ENCODE peak calls at places on chromosome 2, in five cellular contexts. X is H9, V is mesenchymal stem cell, P is H1, U is trophoblast cell. M is an unnamed sample.

GRCh38 chr2:10058251-10059015 is 15.1 kb downstream of the KLF11 start:
- DNase-seq in P (no peak), U (no peak), X (no peak), V (no peak), M (no peak)

GRCh38 chr2:241410739-241411176 is 54.7 kb downstream of the FARP2 start:
- DNase-seq in V (peak), P (no peak), U (no peak), X (no peak), M (no peak)

GRCh38 chr2:85956647-85957039 is 67.9 kb upstream of the ST3GAL5 start:
- DNase-seq in X (no peak), P (no peak), U (no peak), V (no peak), M (no peak)

GRCh38 chr2:43127208-43127940 is 99.0 kb downstream of the ZFP36L2 start:
- DNase-seq in P (peak), V (no peak), X (peak), U (peak), M (no peak)

GRCh38 chr2:224241812-224242211 is 160.1 kb downstream of the FAM124B start:
- DNase-seq in U (no peak), P (no peak), V (no peak), X (no peak), M (no peak)

GRCh38 chr2:150609831-150610582 is 122.5 kb upstream of the RND3 start:
- DNase-seq in X (no peak), U (no peak), V (peak), P (no peak), M (no peak)

GRCh38 chr2:142544173-142544572 is 333.3 kb upstream of the KYNU start:
- DNase-seq in P (no peak), U (no peak), X (no peak), V (no peak), M (no peak)

GRCh38 chr2:241813080-241813805 is 4.2 kb downstream of the NEU4 start:
- DNase-seq in U (no peak), X (peak), P (no peak), V (no peak), M (no peak)

GRCh38 chr2:75548036-75548573 is 12.6 kb downstream of the EVA1A start:
- DNase-seq in U (peak), V (peak), X (no peak), P (no peak), M (no peak)

GRCh38 chr2:110853516-110853915 is 121.1 kb downstream of the ACOXL start:
- DNase-seq in U (peak), X (peak), P (no peak), V (peak), M (no peak)

GRCh38 chr2:18376936-18377335 is 183.5 kb downstream of the RDH14 start:
- DNase-seq in P (no peak), X (no peak), V (no peak), U (no peak), M (no peak)

GRCh38 chr2:65214843-65215242 is 12.8 kb upstream of the ACTR2 start:
- DNase-seq in X (no peak), P (no peak), U (no peak), V (no peak), M (no peak)

GRCh38 chr2:79368116-79368630 is 144.7 kb upstream of the CTNNA2 start:
- DNase-seq in U (no peak), V (no peak), P (no peak), X (no peak), M (no peak)

GRCh38 chr2:240030379-240031094 is at the start of gene OR6B2:
- DNase-seq in X (no peak), V (no peak), P (no peak), U (no peak), M (no peak)

GRCh38 chr2:159064446-159065301 is 96.2 kb downstream of the TANC1 start:
- DNase-seq in U (no peak), V (no peak), P (no peak), X (no peak), M (peak)

GRCh38 chr2:83587309-83587708 is 871.8 kb downstream of the SUCLG1 start:
- DNase-seq in X (no peak), P (no peak), V (no peak), U (no peak), M (no peak)

GRCh38 chr2:70258532-70258875 is 567 bp downstream of the PCYOX1 start:
- DNase-seq in U (peak), X (no peak), P (no peak), V (peak), M (peak)

GRCh38 chr2:31219131-31219969 is 2.0 kb upstream of the CAPN14 start:
- DNase-seq in P (no peak), U (peak), X (peak), V (peak), M (no peak)

GRCh38 chr2:37780097-37780676 is 108.7 kb upstream of the CDC42EP3 start:
- DNase-seq in U (no peak), X (no peak), P (no peak), V (peak), M (no peak)

GRCh38 chr2:70089220-70089945 is 2.1 kb downstream of the PCBP1 start:
- DNase-seq in P (no peak), X (peak), V (peak), U (peak), M (no peak)

GRCh38 chr2:179726461-179727180 is 134.8 kb downstream of the ZNF385B start:
- DNase-seq in U (peak), X (no peak), V (no peak), P (no peak), M (no peak)

GRCh38 chr2:46082531-46083485 is 214.4 kb upstream of the EPAS1 start:
- DNase-seq in P (no peak), U (peak), V (peak), X (no peak), M (no peak)

GRCh38 chr2:193276069-193276468 is 1081.3 kb upstream of the TMEFF2 start:
- DNase-seq in V (no peak), P (no peak), U (no peak), X (no peak), M (no peak)

GRCh38 chr2:155997538-155997937 is 335.0 kb downstream of the NR4A2 start:
- DNase-seq in U (peak), P (no peak), X (no peak), V (no peak), M (no peak)

GRCh38 chr2:72933646-72934151 is 16.4 kb downstream of the EMX1 start:
- DNase-seq in P (no peak), X (no peak), V (no peak), U (no peak), M (no peak)

GRCh38 chr2:100580474-100581264 is 17.9 kb downstream of the PDCL3 start:
- DNase-seq in X (no peak), P (no peak), V (no peak), U (no peak), M (no peak)

GRCh38 chr2:2271471-2271941 is 59.6 kb downstream of the MYT1L start:
- DNase-seq in V (no peak), U (no peak), X (no peak), P (no peak), M (no peak)

GRCh38 chr2:127185720-127186119 is 34.4 kb downstream of the CYP27C1 start:
- DNase-seq in V (no peak), P (no peak), X (no peak), U (no peak), M (no peak)

GRCh38 chr2:11833601-11834000 is 87.2 kb downstream of the LPIN1 start:
- DNase-seq in U (no peak), V (peak), X (no peak), P (no peak), M (no peak)

GRCh38 chr2:187826023-187826422 is 271.8 kb upstream of the TFPI start:
- DNase-seq in X (no peak), U (peak), V (no peak), P (no peak), M (no peak)

GRCh38 chr2:27217173-27218121 is at the start of gene CAD:
- DNase-seq in U (peak), X (peak), V (peak), P (peak), M (peak)

GRCh38 chr2:217707116-217707742 is 295.6 kb downstream of the TNS1 start:
- DNase-seq in U (peak), X (no peak), P (no peak), V (peak), M (no peak)

GRCh38 chr2:219571311-219572236 is at the start of gene OBSL1:
- DNase-seq in X (peak), U (peak), P (no peak), V (peak), M (peak)

GRCh38 chr2:219684721-219685689 is 57.6 kb downstream of the SLC4A3 start:
- DNase-seq in P (no peak), U (peak), X (peak), V (peak), M (no peak)

GRCh38 chr2:160301420-160301819 is 101.3 kb upstream of the ITGB6 start:
- DNase-seq in V (no peak), U (no peak), P (no peak), X (no peak), M (no peak)

GRCh38 chr2:74221091-74221490 is 22.7 kb downstream of the MTHFD2 start:
- DNase-seq in U (peak), P (no peak), V (no peak), X (no peak), M (no peak)

DNA sequence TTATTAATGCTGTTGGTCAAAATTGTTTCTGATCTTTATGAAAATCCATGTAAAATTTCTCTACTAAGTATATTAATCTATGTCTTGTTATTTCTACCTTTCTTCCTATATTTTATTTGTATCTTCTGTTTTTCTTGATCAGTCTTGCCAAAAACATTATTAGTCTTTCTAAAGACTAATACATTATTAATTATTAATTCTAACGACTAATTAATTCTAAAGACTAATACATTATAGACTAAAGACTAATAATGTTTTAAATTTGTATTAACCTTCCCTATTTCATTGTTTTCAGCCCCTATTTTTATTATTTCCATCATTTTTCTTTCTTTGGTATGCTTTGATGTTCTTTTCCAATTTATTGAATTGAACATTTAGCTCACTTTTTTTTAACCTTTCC is 27.7 kb downstream of the NEURL3 start:
- DNase-seq in V (no peak), X (no peak), U (no peak), P (no peak), M (no peak)
- H2BK12ac ChIP-seq in V (no peak), X (no peak), U (no peak), P (no peak), M (no peak)

GRCh38 chr2:67142741-67143140 is 254.4 kb upstream of the ETAA1 start:
- DNase-seq in U (no peak), X (no peak), V (no peak), P (no peak), M (no peak)

DNA sequence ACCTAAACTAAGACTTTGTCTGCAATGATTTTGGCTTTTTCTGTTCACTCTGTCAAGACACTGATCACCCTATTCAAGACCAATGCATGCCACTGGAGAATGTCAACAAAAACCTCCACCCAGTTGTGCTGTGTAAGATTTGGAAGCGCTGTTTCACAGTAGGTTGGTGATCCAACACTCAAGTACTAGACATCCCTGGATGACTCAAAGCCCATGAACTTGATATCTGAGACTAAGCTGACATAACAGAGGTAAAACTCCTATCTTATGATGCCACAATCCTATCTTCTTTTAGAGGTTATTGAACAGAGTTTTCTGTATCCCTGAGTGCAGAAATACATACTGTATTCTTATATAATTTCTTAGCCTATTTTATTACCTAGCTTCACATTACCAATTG is 251.3 kb upstream of the ETAA1 start:
- DNase-seq in V (no peak), X (no peak), U (no peak), P (no peak), M (no peak)
- H2BK12ac ChIP-seq in V (no peak), X (no peak), U (no peak), P (no peak), M (no peak)

GRCh38 chr2:190396264-190396663 is 11.9 kb upstream of the MFSD6 start:
- DNase-seq in V (no peak), P (no peak), U (no peak), X (no peak), M (no peak)
- H2BK12ac ChIP-seq in V (no peak), P (no peak), U (no peak), X (no peak), M (no peak)

DNA sequence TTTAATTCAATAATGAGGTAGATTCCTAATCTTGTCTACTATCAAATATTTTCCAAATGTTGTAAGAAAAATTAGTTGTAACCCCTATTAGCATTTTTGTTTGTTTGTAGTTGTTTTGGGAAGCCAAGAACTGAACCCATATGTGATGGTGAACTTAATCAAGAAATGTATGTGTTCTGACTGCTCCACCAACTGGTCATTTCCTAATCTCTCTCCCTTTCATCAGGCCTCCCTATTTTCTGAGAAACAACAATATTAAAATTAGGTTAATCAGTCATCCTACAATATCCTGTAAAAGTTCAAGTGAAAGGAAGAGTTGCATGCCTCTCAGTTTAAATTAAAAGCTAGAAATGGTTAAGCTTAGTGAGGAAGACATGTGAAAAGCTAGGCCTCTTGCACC is 504.0 kb downstream of the EPHA4 start:
- DNase-seq in P (no peak), X (no peak), U (no peak), V (no peak), M (no peak)
- H2BK12ac ChIP-seq in P (no peak), X (no peak), U (no peak), V (no peak), M (no peak)

GRCh38 chr2:154698789-154699559 is 479 bp downstream of the KCNJ3 start:
- DNase-seq in U (no peak), P (no peak), V (no peak), X (no peak), M (no peak)
- H2BK12ac ChIP-seq in U (no peak), P (peak), V (no peak), X (no peak), M (peak)